ENCODE peak calls at places on chromosomes 1 and 21, in five cellular contexts. U is A549, H is HepG2, W is K562, F is GM12878. G is an unnamed sample.
A peak's percentile ranks its signal among the peaks of the same experiment; 100 is the strongest.

GRCh38 chr1:54334996-54335395 is 71.2 kb downstream of the SSBP3 start:
- DNase-seq in F (no peak), H (no peak), W (no peak), U (no peak), G (no peak)

GRCh38 chr1:108663074-108663473 is 2.2 kb upstream of the HENMT1 start:
- DNase-seq in U (no peak), W (no peak), H (no peak), F (no peak), G (no peak)

GRCh38 chr1:179866616-179867015 is 11.0 kb downstream of the TOR1AIP2 start:
- DNase-seq in U (no peak), W (no peak), H (no peak), F (no peak), G (no peak)

GRCh38 chr1:107434379-107434728 is 293.5 kb downstream of the NTNG1 start:
- DNase-seq in W (no peak), H (no peak), U (no peak), F (no peak), G (no peak)

GRCh38 chr1:226912587-226913176 is 27.4 kb upstream of the COQ8A start:
- DNase-seq in U (peak; percentile 28), W (peak; percentile 78), F (peak; percentile 19), H (peak; percentile 76), G (peak; percentile 37)

GRCh38 chr1:156913809-156914387 is 6.5 kb upstream of the LRRC71 start:
- DNase-seq in F (no peak), U (no peak), H (no peak), W (no peak), G (no peak)

GRCh38 chr1:244325056-244325764 is 126.5 kb downstream of the ADSS2 start:
- DNase-seq in W (peak; percentile 69), H (no peak), F (peak; percentile 71), U (no peak), G (peak; percentile 77)

GRCh38 chr1:164311376-164311775 is 247.6 kb upstream of the PBX1 start:
- DNase-seq in U (no peak), H (no peak), W (no peak), F (no peak), G (no peak)

GRCh38 chr1:30111431-30111830 is 612.0 kb downstream of the MATN1 start:
- DNase-seq in W (peak; percentile 67), F (no peak), H (peak; percentile 5), U (peak; percentile 28), G (peak; percentile 18)

GRCh38 chr1:179143332-179143731 is 61.5 kb downstream of the TOR3A start:
- DNase-seq in U (no peak), H (no peak), F (no peak), W (no peak), G (no peak)

GRCh38 chr1:110185181-110185580 is 24.9 kb upstream of the KCNC4 start:
- DNase-seq in W (no peak), F (no peak), U (no peak), H (no peak), G (no peak)

GRCh38 chr1:62384276-62385005 is 52.4 kb upstream of the USP1 start:
- DNase-seq in F (no peak), U (no peak), H (no peak), W (no peak), G (peak; percentile 60)

GRCh38 chr1:64242895-64243756 is 39.7 kb downstream of the UBE2U start:
- DNase-seq in F (no peak), H (peak; percentile 14), U (no peak), W (peak; percentile 7), G (peak; percentile 46)

GRCh38 chr1:196717868-196718267 is 56.8 kb upstream of the CFHR3 start:
- DNase-seq in F (no peak), W (no peak), U (no peak), H (no peak), G (no peak)

GRCh38 chr1:63350320-63350719 is 17.1 kb upstream of the ALG6 start:
- DNase-seq in U (no peak), W (no peak), H (no peak), F (no peak), G (no peak)

GRCh38 chr1:63829349-63830327 is 55.8 kb downstream of the ROR1 start:
- DNase-seq in F (no peak), U (no peak), H (no peak), W (no peak), G (no peak)

GRCh38 chr21:17989780-17990179 is 170.6 kb upstream of the C21orf91 start:
- DNase-seq in H (no peak), U (no peak), F (no peak), W (no peak), G (no peak)

GRCh38 chr1:229199892-229200291 is 71.0 kb upstream of the RAB4A start:
- DNase-seq in U (no peak), F (no peak), W (peak; percentile 10), H (no peak), G (no peak)

GRCh38 chr1:94884101-94884875 is 42.6 kb downstream of the CNN3 start:
- DNase-seq in H (peak; percentile 71), U (no peak), W (no peak), F (no peak), G (no peak)

GRCh38 chr1:70146488-70146887 is 58.9 kb downstream of the LRRC40 start:
- DNase-seq in W (no peak), H (peak; percentile 31), F (no peak), U (no peak), G (no peak)

GRCh38 chr1:158145173-158145719 is 35.4 kb upstream of the CD1D start:
- DNase-seq in W (no peak), F (no peak), H (no peak), U (no peak), G (peak; percentile 17)

GRCh38 chr1:21619041-21619947 is 49.9 kb downstream of the RAP1GAP start:
- DNase-seq in H (no peak), W (peak; percentile 91), U (no peak), F (no peak), G (no peak)

GRCh38 chr1:197799271-197799670 is 24.0 kb upstream of the DENND1B start:
- DNase-seq in W (no peak), F (no peak), H (no peak), U (no peak), G (no peak)

GRCh38 chr1:109111386-109112055 is 2.4 kb upstream of the ELAPOR1 start:
- DNase-seq in U (no peak), F (no peak), H (no peak), W (no peak), G (no peak)

GRCh38 chr1:154962238-154962678 is 676 bp upstream of the PYGO2 start:
- DNase-seq in U (no peak), W (peak; percentile 60), H (no peak), F (no peak), G (peak; percentile 52)

GRCh38 chr21:43196789-43197188 is 28.0 kb downstream of the CRYAA start:
- DNase-seq in U (no peak), F (no peak), H (no peak), W (no peak), G (no peak)

DNA sequence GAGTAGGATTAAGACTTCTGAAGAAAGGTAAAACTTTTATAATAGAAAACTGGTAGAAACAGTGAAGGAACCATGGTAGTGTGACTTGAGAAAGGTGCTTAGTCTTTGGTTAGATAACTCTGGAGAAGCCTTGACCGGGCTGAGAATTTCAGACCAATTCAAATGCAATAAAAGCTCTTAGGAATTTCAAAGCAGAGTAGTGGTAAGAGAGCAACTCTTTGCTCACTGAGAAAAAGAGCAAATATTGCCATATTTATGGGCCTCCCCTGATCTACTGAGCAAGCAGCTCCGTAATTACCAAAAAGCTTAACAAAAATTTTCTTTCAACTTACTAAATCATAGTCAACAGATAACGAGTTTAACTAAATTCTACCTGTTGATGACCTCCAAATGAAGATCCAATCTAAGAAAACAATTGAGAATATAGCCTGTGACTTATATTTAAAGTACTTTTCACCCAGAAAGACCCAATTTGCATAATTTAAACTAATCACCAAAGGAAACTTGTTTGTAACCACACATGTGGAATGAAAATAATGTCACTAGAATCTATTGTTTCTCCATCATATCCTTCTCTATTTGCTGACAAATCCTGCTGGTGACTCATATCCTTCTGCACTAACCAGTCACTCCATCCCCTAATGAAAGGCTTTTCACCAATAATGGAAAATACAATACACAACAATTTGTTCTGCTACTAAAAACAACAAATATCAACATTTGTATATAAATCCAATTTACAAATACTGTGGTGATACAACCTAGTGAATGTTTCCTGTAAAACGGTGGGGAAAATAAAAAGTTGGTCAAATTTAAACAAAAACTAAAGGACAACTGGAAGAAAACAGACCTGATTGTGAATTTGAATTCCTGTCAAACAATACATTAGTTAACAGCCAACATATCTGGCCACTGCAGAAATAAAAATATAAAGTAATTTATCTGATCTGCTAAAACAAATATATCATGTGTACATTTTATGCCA is 6.6 kb downstream of the PTP4A2 start:
- DNase-seq in H (no peak), U (no peak), W (peak; percentile 61), F (no peak), G (peak; percentile 86)
- TF ChIP-seq MYC in H (no peak), U (no peak), W (no peak), F (no peak), G (no peak)

GRCh38 chr1:232123775-232124659 is 497.4 kb downstream of the DISC1 start:
- DNase-seq in W (no peak), U (no peak), F (no peak), H (no peak), G (peak; percentile 20)
- H3K27ac ChIP-seq in W (no peak overlapping the region), U (no peak overlapping the region), F (no peak overlapping the region), H (no peak overlapping the region), G (no peak overlapping the region)

DNA sequence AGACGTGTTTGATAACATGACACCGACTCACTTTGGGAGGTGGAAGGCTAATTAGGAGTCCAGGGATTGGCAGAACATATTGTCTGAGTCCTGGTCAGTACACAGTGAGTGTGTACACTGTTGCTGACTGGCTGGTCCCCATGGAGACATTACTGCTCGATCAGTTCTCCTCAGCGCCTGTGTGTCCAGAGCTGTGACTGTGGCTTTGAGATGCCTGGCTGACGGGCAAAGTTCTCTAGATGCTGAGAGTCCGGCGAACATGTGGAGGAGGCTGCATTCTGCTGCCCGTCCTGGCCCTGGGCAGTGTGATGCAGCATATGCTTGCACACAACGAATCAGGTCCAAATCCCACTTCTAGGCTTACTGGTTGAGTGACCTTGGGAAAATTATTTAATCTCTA is 280.1 kb upstream of the ST6GALNAC5 start:
- DNase-seq in U (no peak), W (no peak), H (no peak), F (no peak), G (no peak)
- TF ChIP-seq MYC in U (no peak), W (no peak), H (no peak), F (no peak), G (no peak)

GRCh38 chr1:8020032-8020431 is 6.1 kb downstream of the ERRFI1 start:
- DNase-seq in W (no peak), F (no peak), H (peak; percentile 58), U (no peak), G (peak; percentile 77)

GRCh38 chr1:8023287-8023994 is 2.7 kb downstream of the ERRFI1 start:
- DNase-seq in U (no peak), F (no peak), W (no peak), H (no peak), G (no peak)

GRCh38 chr1:8023995-8024313 is 2.2 kb downstream of the ERRFI1 start:
- DNase-seq in W (no peak), F (no peak), U (no peak), H (no peak), G (no peak)

GRCh38 chr1:8022395-8023286 is 3.5 kb downstream of the ERRFI1 start:
- DNase-seq in F (no peak), W (no peak), H (no peak), U (no peak), G (no peak)

DNA sequence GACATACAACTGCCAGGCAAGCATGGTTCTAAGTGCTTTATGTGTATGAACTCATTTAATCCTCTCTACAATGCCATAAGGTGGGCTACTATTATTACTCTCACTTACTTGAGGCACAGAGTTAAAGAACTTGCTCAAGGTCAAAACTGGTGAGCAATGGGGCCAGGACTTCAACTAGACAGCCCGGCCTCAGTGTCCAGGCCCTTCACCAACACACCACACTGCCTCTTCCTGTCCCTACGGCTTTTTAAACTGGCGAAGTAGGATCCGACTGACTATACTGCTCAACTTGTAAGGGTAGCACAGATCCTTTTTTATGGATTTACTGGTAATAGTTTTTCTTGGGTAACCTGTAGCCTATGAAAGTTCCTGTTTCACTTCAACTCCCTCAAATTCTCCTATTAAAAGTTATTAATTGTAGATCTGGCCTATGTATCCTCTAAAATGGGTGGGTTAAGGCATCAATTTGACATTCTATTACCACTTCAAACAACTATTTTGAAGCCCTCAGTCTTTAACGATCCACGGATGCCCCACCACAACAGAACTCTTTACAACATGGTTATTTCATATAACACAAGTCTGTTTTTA is 4.3 kb downstream of the ERRFI1 start:
- DNase-seq in F (no peak), H (no peak), W (no peak), U (no peak), G (no peak)
- H3K27ac ChIP-seq in F (no peak overlapping the region), H (peak overlapping the region; percentile 71), W (no peak overlapping the region), U (peak overlapping the region; percentile 76), G (peak overlapping the region; percentile 19)